ENCODE peak calls at places on chromosomes 2 and 18, in nine cellular contexts. One of them, this sample, is unnamed. For H3K4me1, the result is how much of the 10 kb centered on the place peaks cover.

GRCh38 chr2:105301646-105302045 is 27.9 kb downstream of the TGFBRAP1 start:
- DNase-seq in endothelial cell of umbilical vein: no peak
- DNase-seq in kidney: no peak
- DNase-seq in mammary epithelial cell: no peak
- DNase-seq in heart right ventricle: no peak
- DNase-seq in body of pancreas: no peak
- DNase-seq in testis: no peak
- DNase-seq in thyroid gland: no peak
- DNase-seq in astrocyte: no peak
- DNase-seq in this sample: no peak

GRCh38 chr2:161839931-161840330 is 215.7 kb downstream of the SLC4A10 start:
- DNase-seq in endothelial cell of umbilical vein: no peak
- DNase-seq in kidney: no peak
- DNase-seq in mammary epithelial cell: no peak
- DNase-seq in heart right ventricle: no peak
- DNase-seq in body of pancreas: no peak
- DNase-seq in testis: no peak
- DNase-seq in thyroid gland: no peak
- DNase-seq in astrocyte: no peak
- DNase-seq in this sample: no peak

GRCh38 chr2:217105733-217106649 is 246.1 kb upstream of the TNP1 start:
- DNase-seq in endothelial cell of umbilical vein: peak
- DNase-seq in kidney: peak
- DNase-seq in mammary epithelial cell: peak
- DNase-seq in heart right ventricle: no peak
- DNase-seq in body of pancreas: no peak
- DNase-seq in testis: no peak
- DNase-seq in thyroid gland: no peak
- DNase-seq in astrocyte: peak
- DNase-seq in this sample: peak

GRCh38 chr2:208025814-208026184 is 472 bp upstream of the PLEKHM3 start:
- DNase-seq in endothelial cell of umbilical vein: peak
- DNase-seq in kidney: no peak
- DNase-seq in mammary epithelial cell: no peak
- DNase-seq in heart right ventricle: no peak
- DNase-seq in body of pancreas: no peak
- DNase-seq in testis: peak
- DNase-seq in thyroid gland: no peak
- DNase-seq in astrocyte: no peak
- DNase-seq in this sample: no peak

GRCh38 chr18:10336749-10337148 is 117.7 kb upstream of the APCDD1 start:
- DNase-seq in endothelial cell of umbilical vein: no peak
- DNase-seq in kidney: no peak
- DNase-seq in mammary epithelial cell: no peak
- DNase-seq in heart right ventricle: no peak
- DNase-seq in body of pancreas: no peak
- DNase-seq in testis: no peak
- DNase-seq in thyroid gland: peak
- DNase-seq in astrocyte: no peak
- DNase-seq in this sample: no peak

GRCh38 chr2:217823626-217824025 is 179.2 kb downstream of the TNS1 start:
- DNase-seq in endothelial cell of umbilical vein: no peak
- DNase-seq in kidney: no peak
- DNase-seq in mammary epithelial cell: no peak
- DNase-seq in heart right ventricle: no peak
- DNase-seq in body of pancreas: no peak
- DNase-seq in testis: no peak
- DNase-seq in thyroid gland: no peak
- DNase-seq in astrocyte: no peak
- DNase-seq in this sample: no peak

GRCh38 chr2:148529745-148530144 is 114.8 kb upstream of the EPC2 start:
- DNase-seq in endothelial cell of umbilical vein: no peak
- DNase-seq in kidney: no peak
- DNase-seq in mammary epithelial cell: no peak
- DNase-seq in heart right ventricle: no peak
- DNase-seq in body of pancreas: no peak
- DNase-seq in testis: peak
- DNase-seq in thyroid gland: no peak
- DNase-seq in astrocyte: no peak
- DNase-seq in this sample: peak

GRCh38 chr18:52326001-52326400 is 14.0 kb upstream of the DCC start:
- DNase-seq in endothelial cell of umbilical vein: no peak
- DNase-seq in kidney: no peak
- DNase-seq in mammary epithelial cell: peak
- DNase-seq in heart right ventricle: no peak
- DNase-seq in body of pancreas: no peak
- DNase-seq in testis: no peak
- DNase-seq in thyroid gland: no peak
- DNase-seq in astrocyte: peak
- DNase-seq in this sample: no peak

GRCh38 chr2:197090713-197091367 is 164.3 kb upstream of the PGAP1 start:
- DNase-seq in endothelial cell of umbilical vein: no peak
- DNase-seq in kidney: no peak
- DNase-seq in mammary epithelial cell: no peak
- DNase-seq in heart right ventricle: no peak
- DNase-seq in body of pancreas: no peak
- DNase-seq in testis: no peak
- DNase-seq in thyroid gland: no peak
- DNase-seq in astrocyte: no peak
- DNase-seq in this sample: no peak

GRCh38 chr2:198309673-198310280 is 505.4 kb downstream of the PLCL1 start:
- DNase-seq in endothelial cell of umbilical vein: peak
- DNase-seq in kidney: no peak
- DNase-seq in mammary epithelial cell: peak
- DNase-seq in heart right ventricle: peak
- DNase-seq in body of pancreas: peak
- DNase-seq in testis: peak
- DNase-seq in thyroid gland: peak
- DNase-seq in astrocyte: no peak
- DNase-seq in this sample: peak

GRCh38 chr18:79528846-79529245 is 133.1 kb downstream of the NFATC1 start:
- DNase-seq in endothelial cell of umbilical vein: peak
- DNase-seq in kidney: peak
- DNase-seq in mammary epithelial cell: peak
- DNase-seq in heart right ventricle: peak
- DNase-seq in body of pancreas: peak
- DNase-seq in testis: peak
- DNase-seq in thyroid gland: peak
- DNase-seq in astrocyte: peak
- DNase-seq in this sample: peak

GRCh38 chr18:69951182-69951581 is 3.5 kb upstream of the CD226 start:
- DNase-seq in endothelial cell of umbilical vein: peak
- DNase-seq in kidney: no peak
- DNase-seq in mammary epithelial cell: no peak
- DNase-seq in heart right ventricle: no peak
- DNase-seq in body of pancreas: no peak
- DNase-seq in testis: no peak
- DNase-seq in thyroid gland: no peak
- DNase-seq in astrocyte: peak
- DNase-seq in this sample: no peak

GRCh38 chr18:57980573-57981348 is 63.3 kb upstream of the NEDD4L start:
- DNase-seq in endothelial cell of umbilical vein: no peak
- DNase-seq in kidney: no peak
- DNase-seq in mammary epithelial cell: peak
- DNase-seq in heart right ventricle: no peak
- DNase-seq in body of pancreas: peak
- DNase-seq in testis: no peak
- DNase-seq in thyroid gland: no peak
- DNase-seq in astrocyte: no peak
- DNase-seq in this sample: no peak

GRCh38 chr2:80302465-80303005 is 2.0 kb downstream of the LRRTM1 start:
- DNase-seq in endothelial cell of umbilical vein: no peak
- DNase-seq in kidney: peak
- DNase-seq in mammary epithelial cell: no peak
- DNase-seq in heart right ventricle: no peak
- DNase-seq in body of pancreas: no peak
- DNase-seq in testis: no peak
- DNase-seq in thyroid gland: no peak
- DNase-seq in astrocyte: no peak
- DNase-seq in this sample: no peak

GRCh38 chr2:1101982-1102381 is 151.3 kb downstream of the SNTG2 start:
- DNase-seq in endothelial cell of umbilical vein: no peak
- DNase-seq in kidney: no peak
- DNase-seq in mammary epithelial cell: no peak
- DNase-seq in heart right ventricle: no peak
- DNase-seq in body of pancreas: no peak
- DNase-seq in testis: no peak
- DNase-seq in thyroid gland: no peak
- DNase-seq in astrocyte: no peak
- DNase-seq in this sample: no peak

GRCh38 chr2:43838560-43839267 is at the start of the genes ABCG5 and ABCG8:
- DNase-seq in endothelial cell of umbilical vein: no peak
- DNase-seq in kidney: peak
- DNase-seq in mammary epithelial cell: no peak
- DNase-seq in heart right ventricle: no peak
- DNase-seq in body of pancreas: no peak
- DNase-seq in testis: no peak
- DNase-seq in thyroid gland: no peak
- DNase-seq in astrocyte: no peak
- DNase-seq in this sample: peak

GRCh38 chr2:108585446-108585845 is 51.2 kb downstream of the LIMS1 start:
- DNase-seq in endothelial cell of umbilical vein: no peak
- DNase-seq in kidney: no peak
- DNase-seq in mammary epithelial cell: no peak
- DNase-seq in heart right ventricle: no peak
- DNase-seq in body of pancreas: no peak
- DNase-seq in testis: no peak
- DNase-seq in thyroid gland: no peak
- DNase-seq in astrocyte: peak
- DNase-seq in this sample: no peak

GRCh38 chr2:119846021-119846420 is 86.3 kb downstream of the PTPN4 start:
- DNase-seq in endothelial cell of umbilical vein: no peak
- DNase-seq in kidney: no peak
- DNase-seq in mammary epithelial cell: no peak
- DNase-seq in heart right ventricle: no peak
- DNase-seq in body of pancreas: no peak
- DNase-seq in testis: no peak
- DNase-seq in thyroid gland: no peak
- DNase-seq in astrocyte: no peak
- DNase-seq in this sample: no peak

GRCh38 chr2:95509408-95509807 is 24.9 kb upstream of the TRIM43B start:
- DNase-seq in endothelial cell of umbilical vein: no peak
- DNase-seq in kidney: no peak
- DNase-seq in mammary epithelial cell: no peak
- DNase-seq in heart right ventricle: no peak
- DNase-seq in body of pancreas: no peak
- DNase-seq in testis: no peak
- DNase-seq in thyroid gland: no peak
- DNase-seq in astrocyte: no peak
- DNase-seq in this sample: no peak
- H3K27ac ChIP-seq in endothelial cell of umbilical vein: no peak
- H3K27ac ChIP-seq in kidney: no peak
- H3K27ac ChIP-seq in mammary epithelial cell: no peak
- H3K27ac ChIP-seq in heart right ventricle: no peak
- H3K27ac ChIP-seq in body of pancreas: no peak
- H3K27ac ChIP-seq in testis: no peak
- H3K27ac ChIP-seq in thyroid gland: no peak
- H3K27ac ChIP-seq in astrocyte: no peak
- H3K27ac ChIP-seq in this sample: no peak

GRCh38 chr2:240792658-240793312 is 27.2 kb downstream of the KIF1A start:
- DNase-seq in endothelial cell of umbilical vein: no peak
- DNase-seq in kidney: peak
- DNase-seq in mammary epithelial cell: no peak
- DNase-seq in heart right ventricle: no peak
- DNase-seq in body of pancreas: no peak
- DNase-seq in testis: no peak
- DNase-seq in thyroid gland: no peak
- DNase-seq in astrocyte: no peak
- DNase-seq in this sample: no peak
- H3K4me3 ChIP-seq in endothelial cell of umbilical vein: no peak
- H3K4me3 ChIP-seq in kidney: no peak
- H3K4me3 ChIP-seq in mammary epithelial cell: no peak
- H3K4me3 ChIP-seq in heart right ventricle: no peak
- H3K4me3 ChIP-seq in body of pancreas: no peak
- H3K4me3 ChIP-seq in testis: no peak
- H3K4me3 ChIP-seq in thyroid gland: no peak
- H3K4me3 ChIP-seq in astrocyte: no peak
- H3K4me3 ChIP-seq in this sample: no peak

GRCh38 chr2:38654495-38655381 is 11.2 kb upstream of the GALM start:
- DNase-seq in endothelial cell of umbilical vein: no peak
- DNase-seq in kidney: no peak
- DNase-seq in mammary epithelial cell: no peak
- DNase-seq in heart right ventricle: no peak
- DNase-seq in body of pancreas: no peak
- DNase-seq in testis: no peak
- DNase-seq in thyroid gland: no peak
- DNase-seq in astrocyte: no peak
- DNase-seq in this sample: no peak

GRCh38 chr2:38652431-38653273 is 13.3 kb upstream of the GALM start:
- DNase-seq in endothelial cell of umbilical vein: no peak
- DNase-seq in kidney: no peak
- DNase-seq in mammary epithelial cell: no peak
- DNase-seq in heart right ventricle: no peak
- DNase-seq in body of pancreas: no peak
- DNase-seq in testis: no peak
- DNase-seq in thyroid gland: no peak
- DNase-seq in astrocyte: no peak
- DNase-seq in this sample: no peak

GRCh38 chr2:38655441-38655840 is 10.5 kb upstream of the GALM start:
- DNase-seq in endothelial cell of umbilical vein: no peak
- DNase-seq in kidney: no peak
- DNase-seq in mammary epithelial cell: no peak
- DNase-seq in heart right ventricle: no peak
- DNase-seq in body of pancreas: no peak
- DNase-seq in testis: no peak
- DNase-seq in thyroid gland: no peak
- DNase-seq in astrocyte: no peak
- DNase-seq in this sample: no peak

GRCh38 chr2:38653715-38654494 is 12.0 kb upstream of the GALM start:
- DNase-seq in endothelial cell of umbilical vein: no peak
- DNase-seq in kidney: no peak
- DNase-seq in mammary epithelial cell: peak
- DNase-seq in heart right ventricle: no peak
- DNase-seq in body of pancreas: no peak
- DNase-seq in testis: no peak
- DNase-seq in thyroid gland: no peak
- DNase-seq in astrocyte: no peak
- DNase-seq in this sample: no peak

GRCh38 chr2:38653380-38653714 is 12.6 kb upstream of the GALM start:
- DNase-seq in endothelial cell of umbilical vein: no peak
- DNase-seq in kidney: no peak
- DNase-seq in mammary epithelial cell: peak
- DNase-seq in heart right ventricle: no peak
- DNase-seq in body of pancreas: no peak
- DNase-seq in testis: no peak
- DNase-seq in thyroid gland: no peak
- DNase-seq in astrocyte: no peak
- DNase-seq in this sample: no peak
- H3K4me1 ChIP-seq in endothelial cell of umbilical vein: under half
- H3K4me1 ChIP-seq in kidney: under half
- H3K4me1 ChIP-seq in mammary epithelial cell: under half
- H3K4me1 ChIP-seq in heart right ventricle: under half
- H3K4me1 ChIP-seq in body of pancreas: under half
- H3K4me1 ChIP-seq in testis: under half
- H3K4me1 ChIP-seq in thyroid gland: under half
- H3K4me1 ChIP-seq in astrocyte: under half
- H3K4me1 ChIP-seq in this sample: under half

GRCh38 chr18:12500986-12501385 is 93.3 kb downstream of the PRELID3A start:
- DNase-seq in endothelial cell of umbilical vein: no peak
- DNase-seq in kidney: no peak
- DNase-seq in mammary epithelial cell: no peak
- DNase-seq in heart right ventricle: no peak
- DNase-seq in body of pancreas: no peak
- DNase-seq in testis: no peak
- DNase-seq in thyroid gland: no peak
- DNase-seq in astrocyte: no peak
- DNase-seq in this sample: no peak
- H3K27ac ChIP-seq in endothelial cell of umbilical vein: no peak
- H3K27ac ChIP-seq in kidney: no peak
- H3K27ac ChIP-seq in mammary epithelial cell: no peak
- H3K27ac ChIP-seq in heart right ventricle: no peak
- H3K27ac ChIP-seq in body of pancreas: no peak
- H3K27ac ChIP-seq in testis: no peak
- H3K27ac ChIP-seq in thyroid gland: no peak
- H3K27ac ChIP-seq in astrocyte: no peak
- H3K27ac ChIP-seq in this sample: no peak

This sample was measured in SJSA1.